ENCODE peak calls at places on chromosomes 13 and 19, in nine cellular contexts. K is AG09319, A is ovary, E is Calu3, Z is esophagus squamous epithelium, Q is breast epithelium, H is AG04449, I is A549, U is GM20000. C is an unnamed sample.

GRCh38 chr19:17879466-17879865 is 7.7 kb downstream of the SLC5A5 start:
- DNase-seq in K (no peak), A (no peak), E (no peak), Z (no peak), Q (no peak), H (no peak), I (no peak), U (no peak), C (no peak)

GRCh38 chr13:101018720-101019119 is 344.1 kb upstream of the TMTC4 start:
- DNase-seq in K (peak; percentile 0), A (no peak), E (no peak), Z (no peak), Q (no peak), H (peak; percentile 26), I (peak; percentile 3), U (no peak), C (no peak)

GRCh38 chr13:74316531-74316930 is 182.3 kb upstream of the KLF12 start:
- DNase-seq in K (no peak), A (no peak), E (no peak), Z (no peak), Q (no peak), H (no peak), I (no peak), U (no peak), C (no peak)

GRCh38 chr19:35269425-35270117 is 809 bp downstream of the USF2 start:
- DNase-seq in K (peak; percentile 24), A (peak; percentile 92), E (peak; percentile 98), Z (no peak), Q (peak; percentile 81), H (no peak), I (peak; percentile 97), U (peak; percentile 95), C (peak; percentile 97)

GRCh38 chr13:111282425-111282824 is 38.0 kb upstream of the TEX29 start:
- DNase-seq in K (no peak), A (no peak), E (no peak), Z (no peak), Q (no peak), H (no peak), I (no peak), U (no peak), C (no peak)

GRCh38 chr13:109949395-109949794 is 163.0 kb upstream of the IRS2 start:
- DNase-seq in K (no peak), A (no peak), E (no peak), Z (no peak), Q (no peak), H (no peak), I (no peak), U (no peak), C (no peak)

GRCh38 chr19:8149261-8150094 is at the start of gene FBN3:
- DNase-seq in K (no peak), A (no peak), E (no peak), Z (no peak), Q (no peak), H (no peak), I (no peak), U (peak; percentile 37), C (no peak)

GRCh38 chr13:87128006-87128405 is 543.2 kb upstream of the SLITRK5 start:
- DNase-seq in K (peak; percentile 19), A (no peak), E (no peak), Z (no peak), Q (no peak), H (no peak), I (no peak), U (no peak), C (no peak)

GRCh38 chr13:49897713-49898112 is 38.4 kb downstream of the SPRYD7 start:
- DNase-seq in K (no peak), A (no peak), E (no peak), Z (no peak), Q (no peak), H (no peak), I (no peak), U (no peak), C (no peak)

GRCh38 chr19:1906985-1907562 is 1.9 kb downstream of the ADAT3 start:
- DNase-seq in K (no peak), A (no peak), E (no peak), Z (no peak), Q (no peak), H (no peak), I (no peak), U (no peak), C (no peak)

GRCh38 chr13:50422181-50423148 is 407.2 kb downstream of the KCNRG start:
- DNase-seq in K (no peak), A (no peak), E (no peak), Z (no peak), Q (no peak), H (no peak), I (no peak), U (no peak), C (no peak)

GRCh38 chr13:66933527-66933926 is 296.6 kb downstream of the PCDH9 start:
- DNase-seq in K (no peak), A (no peak), E (no peak), Z (no peak), Q (no peak), H (no peak), I (peak; percentile 18), U (no peak), C (no peak)

GRCh38 chr13:107864543-107865460 is 350.5 kb downstream of the LIG4 start:
- DNase-seq in K (no peak), A (no peak), E (peak; percentile 8), Z (no peak), Q (no peak), H (no peak), I (peak; percentile 35), U (peak; percentile 34), C (no peak)

GRCh38 chr19:44845612-44846454 is at the start of gene NECTIN2:
- DNase-seq in K (peak; percentile 98), A (peak; percentile 100), E (peak; percentile 100), Z (peak; percentile 85), Q (peak; percentile 99), H (peak; percentile 88), I (peak; percentile 99), U (peak; percentile 100), C (peak; percentile 97)
- TF ChIP-seq CTCF in K (peak; percentile 83), A (peak; percentile 26), E (peak; percentile 83), Z (peak; percentile 73), Q (peak; percentile 94), H (peak; percentile 72), I (peak; percentile 96), U (peak; percentile 48), C (peak; percentile 59)

GRCh38 chr13:55816976-55817601 is 1323.6 kb upstream of the PRR20A start:
- DNase-seq in K (no peak), A (no peak), E (no peak), Z (no peak), Q (no peak), H (no peak), I (no peak), U (no peak), C (no peak)

GRCh38 chr13:55820817-55821216 is 1319.9 kb upstream of the PRR20A start:
- DNase-seq in K (no peak), A (no peak), E (no peak), Z (no peak), Q (no peak), H (no peak), I (no peak), U (no peak), C (no peak)

DNA sequence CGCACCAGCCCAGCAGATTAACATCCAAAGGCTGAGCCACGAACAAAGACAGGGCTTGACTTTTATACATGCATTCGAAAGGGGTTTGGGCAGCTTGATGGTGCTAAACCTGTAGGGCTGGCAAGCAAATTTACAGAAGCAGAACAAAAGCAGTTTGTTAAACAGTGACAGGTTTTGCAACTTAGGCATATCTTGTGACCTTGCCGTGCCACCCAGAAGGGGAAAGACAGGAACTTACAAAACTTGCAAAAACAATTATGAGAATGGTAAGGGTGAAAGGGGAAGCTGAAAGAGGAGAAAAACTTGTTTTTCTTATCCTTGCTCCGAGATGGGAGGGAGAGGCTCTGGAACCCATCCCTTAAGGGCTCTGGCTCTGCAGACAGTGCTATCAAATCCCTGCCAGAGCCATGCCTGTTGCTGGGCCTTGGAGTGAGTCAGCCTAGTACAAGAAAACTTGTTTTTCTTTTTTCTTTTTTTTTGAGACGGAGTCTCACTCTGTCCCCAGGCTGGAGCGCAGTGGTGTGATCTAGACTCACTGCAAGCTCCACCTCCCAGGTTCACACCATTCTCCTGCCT is 1325.2 kb upstream of the PRR20A start:
- DNase-seq in K (no peak), A (no peak), E (no peak), Z (no peak), Q (no peak), H (no peak), I (no peak), U (no peak), C (no peak)
- TF ChIP-seq CTCF in K (no peak), A (no peak), E (no peak), Z (no peak), Q (no peak), H (no peak), I (no peak), U (no peak), C (no peak)

GRCh38 chr13:26629260-26629659 is 71.8 kb downstream of the WASF3 start:
- DNase-seq in K (no peak), A (no peak), E (no peak), Z (no peak), Q (no peak), H (no peak), I (peak; percentile 4), U (no peak), C (no peak)
- TF ChIP-seq CTCF in K (peak; percentile 8), A (no peak), E (no peak), Z (no peak), Q (no peak), H (peak; percentile 5), I (no peak), U (no peak), C (no peak)

GRCh38 chr19:6714749-6715555 is 5.5 kb downstream of the C3 start:
- DNase-seq in K (no peak), A (peak; percentile 2), E (no peak), Z (no peak), Q (no peak), H (no peak), I (no peak), U (no peak), C (no peak)

GRCh38 chr19:6718111-6718740 is 2.2 kb downstream of the C3 start:
- DNase-seq in K (no peak), A (no peak), E (no peak), Z (no peak), Q (no peak), H (no peak), I (no peak), U (no peak), C (no peak)

GRCh38 chr19:6718741-6719539 is 1.5 kb downstream of the C3 start:
- DNase-seq in K (no peak), A (no peak), E (peak; percentile 24), Z (no peak), Q (no peak), H (no peak), I (peak; percentile 63), U (no peak), C (no peak)

GRCh38 chr19:6717441-6717971 is 2.9 kb downstream of the C3 start:
- DNase-seq in K (no peak), A (no peak), E (no peak), Z (no peak), Q (no peak), H (no peak), I (peak; percentile 47), U (no peak), C (no peak)

DNA sequence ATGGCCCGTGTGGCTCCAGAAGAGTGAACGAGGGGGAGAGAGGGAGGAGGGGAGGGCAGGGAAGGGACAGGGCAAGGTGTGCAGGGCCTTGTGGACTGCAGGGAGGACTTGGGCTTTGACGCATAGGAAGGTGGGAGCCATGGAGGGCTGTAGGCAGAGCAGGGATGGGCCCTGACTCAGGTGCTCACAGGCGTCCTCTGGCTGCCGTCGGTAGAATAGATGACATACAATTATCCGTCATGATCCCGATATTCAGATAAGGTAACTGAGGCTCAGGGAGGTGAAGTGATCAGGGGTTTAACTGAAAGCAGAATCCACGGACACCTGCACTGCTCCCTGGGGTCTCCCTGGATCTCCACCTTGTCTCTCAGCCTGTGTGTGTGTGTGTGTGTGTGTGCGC is 3.4 kb downstream of the C3 start:
- DNase-seq in K (no peak), A (no peak), E (no peak), Z (no peak), Q (no peak), H (no peak), I (no peak), U (no peak), C (no peak)
- TF ChIP-seq CTCF in K (no peak), A (no peak), E (no peak), Z (no peak), Q (no peak), H (no peak), I (no peak), U (no peak), C (no peak)

C was measured in spleen.